ENCODE peak calls at places on chromosomes 12 and 14, in seven cellular contexts. I is osteoblast, C is lower leg skin, L is islet precursor cell, Y is AG04449, A is NCI-H748 treated with DMSO at 0.1 percent for 48 hours, J is SHP77 treated with DMSO at 0.1 percent for 48 hours. X is an unnamed sample.

GRCh38 chr12:3262466-3262865 is 185.3 kb downstream of the TSPAN9 start:
- DNase-seq in I (no peak), C (no peak), L (no peak), Y (no peak), A (no peak), J (no peak), X (no peak)

GRCh38 chr14:35286707-35287106 is 5.5 kb upstream of the PSMA6 start:
- DNase-seq in I (no peak), C (no peak), L (no peak), Y (no peak), A (no peak), J (no peak), X (no peak)

GRCh38 chr12:106747973-106748436 is 26.5 kb upstream of the RIC8B start:
- DNase-seq in I (no peak), C (no peak), L (no peak), Y (no peak), A (no peak), J (no peak), X (no peak)

GRCh38 chr14:76328457-76329137 is 47.3 kb upstream of the ESRRB start:
- DNase-seq in I (no peak), C (no peak), L (no peak), Y (no peak), A (no peak), J (no peak), X (no peak)

GRCh38 chr14:55589171-55589570 is 9.2 kb downstream of the KTN1 start:
- DNase-seq in I (no peak), C (no peak), L (no peak), Y (no peak), A (no peak), J (no peak), X (no peak)

GRCh38 chr12:4975574-4975973 is 65.9 kb downstream of the KCNA1 start:
- DNase-seq in I (peak; percentile 80), C (peak; percentile 53), L (peak; percentile 82), Y (no peak), A (no peak), J (no peak), X (no peak)

GRCh38 chr14:33792387-33793368 is 158.2 kb downstream of the EGLN3 start:
- DNase-seq in I (peak; percentile 90), C (peak; percentile 95), L (peak; percentile 82), Y (peak; percentile 19), A (peak; percentile 74), J (peak; percentile 75), X (peak; percentile 39)

GRCh38 chr12:83365317-83365716 is 678.6 kb downstream of the TMTC2 start:
- DNase-seq in I (no peak), C (no peak), L (no peak), Y (no peak), A (no peak), J (no peak), X (no peak)

GRCh38 chr12:75631809-75632208 is 120.4 kb upstream of the KRR1 start:
- DNase-seq in I (no peak), C (no peak), L (no peak), Y (no peak), A (no peak), J (no peak), X (no peak)

GRCh38 chr14:74459289-74459946 is 33.4 kb upstream of the SYNDIG1L start:
- DNase-seq in I (peak; percentile 90), C (peak; percentile 81), L (peak; percentile 83), Y (no peak), A (no peak), J (no peak), X (peak; percentile 42)

GRCh38 chr14:95340201-95340697 is 20.5 kb upstream of the CLMN start:
- DNase-seq in I (no peak), C (no peak), L (no peak), Y (no peak), A (no peak), J (no peak), X (no peak)